ENCODE peak calls at places on chromosomes 12 and 14, in five cellular contexts. W is H9, K is Peyer's patch, U is pancreas, M is AG04450. H is an unnamed sample.

GRCh38 chr12:111687952-111688351 is 2.1 kb downstream of the ACAD10 start:
- DNase-seq in W (no peak), K (no peak), U (no peak), M (no peak), H (no peak)

GRCh38 chr12:64120568-64120967 is 101.5 kb downstream of the KICS2 start:
- DNase-seq in W (no peak), K (no peak), U (no peak), M (no peak), H (no peak)

GRCh38 chr14:23141706-23142467 is 22.8 kb upstream of the CEBPE start:
- DNase-seq in W (no peak), K (no peak), U (peak; percentile 73), M (no peak), H (no peak)

GRCh38 chr14:102903248-102903888 is 19.1 kb upstream of the AMN start:
- DNase-seq in W (no peak), K (peak; percentile 45), U (no peak), M (no peak), H (no peak)

GRCh38 chr12:132216354-132216987 is 72.2 kb downstream of the NOC4L start:
- DNase-seq in W (no peak), K (no peak), U (no peak), M (no peak), H (no peak)

GRCh38 chr12:24788886-24789285 is 160.0 kb downstream of the BCAT1 start:
- DNase-seq in W (no peak), K (no peak), U (no peak), M (no peak), H (no peak)

GRCh38 chr12:12282761-12283160 is 15.9 kb upstream of the LRP6 start:
- DNase-seq in W (no peak), K (no peak), U (no peak), M (no peak), H (no peak)

GRCh38 chr14:61476737-61477410 is 155.5 kb downstream of the PRKCH start:
- DNase-seq in W (no peak), K (peak; percentile 83), U (no peak), M (peak; percentile 96), H (peak; percentile 21)

GRCh38 chr12:19382111-19382526 is 57.2 kb upstream of the AEBP2 start:
- DNase-seq in W (peak; percentile 43), K (peak; percentile 36), U (no peak), M (no peak), H (no peak)

GRCh38 chr12:97300921-97301320 is 161.7 kb upstream of the RMST start:
- DNase-seq in W (no peak), K (no peak), U (no peak), M (no peak), H (no peak)

GRCh38 chr14:30808576-30808975 is 65.8 kb upstream of the COCH start:
- DNase-seq in W (no peak), K (no peak), U (no peak), M (no peak), H (no peak)

GRCh38 chr12:95802482-95803264 is 12.1 kb upstream of the NTN4 start:
- DNase-seq in W (no peak), K (peak; percentile 46), U (peak; percentile 27), M (peak; percentile 65), H (no peak)

GRCh38 chr12:129723260-129723659 is 180.6 kb downstream of the TMEM132D start:
- DNase-seq in W (no peak), K (no peak), U (no peak), M (no peak), H (no peak)

GRCh38 chr14:36504805-36505192 is 15.2 kb downstream of the NKX2-1 start:
- DNase-seq in W (peak; percentile 54), K (no peak), U (no peak), M (no peak), H (no peak)

GRCh38 chr12:23585782-23586163 is 363.7 kb downstream of the SOX5 start:
- DNase-seq in W (peak; percentile 95), K (no peak), U (no peak), M (no peak), H (no peak)
- TF ChIP-seq CTCF in W (peak; percentile 28), K (no peak), U (no peak), M (no peak), H (no peak)

GRCh38 chr12:9244894-9245293 is 36.7 kb upstream of the PZP start:
- DNase-seq in W (no peak), K (no peak), U (peak; percentile 34), M (no peak), H (no peak)
- H3K27ac ChIP-seq in W (no peak overlapping the region), K (no peak overlapping the region), U (peak overlapping the region; percentile 35), M (no peak overlapping the region), H (no peak overlapping the region)

DNA sequence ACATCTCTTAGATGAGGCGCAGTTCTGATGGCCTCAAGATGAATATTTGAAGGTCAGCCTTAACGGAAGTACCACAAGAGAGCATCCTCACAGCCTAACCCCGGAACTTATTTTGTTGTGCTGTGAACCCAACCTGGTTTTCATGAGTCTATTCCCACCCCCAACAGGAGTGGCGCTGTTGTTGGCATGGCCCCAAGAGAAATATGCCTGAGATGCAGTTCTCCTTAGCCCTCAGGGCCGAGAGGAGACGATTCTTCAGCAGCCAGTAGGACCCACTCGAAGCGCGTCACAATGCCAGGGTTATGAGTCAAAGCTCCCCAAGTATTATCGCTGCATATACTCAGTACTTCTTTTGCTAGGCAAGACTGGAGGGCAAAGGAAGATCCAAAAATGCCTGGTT is 24.5 kb upstream of the BCL11B start:
- DNase-seq in W (no peak), K (peak; percentile 28), U (no peak), M (no peak), H (no peak)
- H3K9me3 ChIP-seq in W (no peaks in the 10 kb centered on the region), K (no peaks in the 10 kb centered on the region), U (no peaks in the 10 kb centered on the region), M (no peaks in the 10 kb centered on the region), H (peaks cover 7% of the 10 kb centered on the region)

DNA sequence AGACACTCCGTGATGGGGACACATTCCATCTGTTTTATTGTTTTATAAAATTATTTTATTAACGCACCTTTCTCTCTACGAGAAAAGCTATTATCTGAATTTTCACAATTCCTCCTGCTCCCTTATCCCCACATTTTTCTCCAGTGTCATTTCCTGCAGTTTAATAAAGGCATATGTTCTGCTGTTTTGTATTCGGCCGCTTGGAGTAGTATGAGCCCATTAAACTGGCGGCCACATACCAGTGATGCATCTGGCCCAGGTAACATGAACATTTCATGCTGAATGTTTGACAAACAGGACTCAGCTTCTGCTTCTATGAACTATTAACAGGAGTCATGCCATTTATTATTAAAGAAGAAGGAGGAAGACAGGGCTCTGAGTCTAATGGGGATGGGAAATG is 511.0 kb downstream of the TMEM121 start:
- DNase-seq in W (no peak), K (no peak), U (no peak), M (no peak), H (no peak)
- TF ChIP-seq CTCF in W (no peak), K (no peak), U (no peak), M (no peak), H (no peak)

GRCh38 chr12:7092986-7093460 is 778 bp upstream of the C1R start:
- DNase-seq in W (no peak), K (no peak), U (no peak), M (no peak), H (no peak)

GRCh38 chr12:7091660-7092228 is 501 bp downstream of the C1R start:
- DNase-seq in W (no peak), K (no peak), U (no peak), M (no peak), H (no peak)

GRCh38 chr12:7091171-7091570 is 1.1 kb downstream of the C1R start:
- DNase-seq in W (no peak), K (no peak), U (no peak), M (no peak), H (no peak)

GRCh38 chr12:7093486-7093885 is 1.2 kb upstream of the C1R start:
- DNase-seq in W (no peak), K (no peak), U (no peak), M (no peak), H (no peak)

DNA sequence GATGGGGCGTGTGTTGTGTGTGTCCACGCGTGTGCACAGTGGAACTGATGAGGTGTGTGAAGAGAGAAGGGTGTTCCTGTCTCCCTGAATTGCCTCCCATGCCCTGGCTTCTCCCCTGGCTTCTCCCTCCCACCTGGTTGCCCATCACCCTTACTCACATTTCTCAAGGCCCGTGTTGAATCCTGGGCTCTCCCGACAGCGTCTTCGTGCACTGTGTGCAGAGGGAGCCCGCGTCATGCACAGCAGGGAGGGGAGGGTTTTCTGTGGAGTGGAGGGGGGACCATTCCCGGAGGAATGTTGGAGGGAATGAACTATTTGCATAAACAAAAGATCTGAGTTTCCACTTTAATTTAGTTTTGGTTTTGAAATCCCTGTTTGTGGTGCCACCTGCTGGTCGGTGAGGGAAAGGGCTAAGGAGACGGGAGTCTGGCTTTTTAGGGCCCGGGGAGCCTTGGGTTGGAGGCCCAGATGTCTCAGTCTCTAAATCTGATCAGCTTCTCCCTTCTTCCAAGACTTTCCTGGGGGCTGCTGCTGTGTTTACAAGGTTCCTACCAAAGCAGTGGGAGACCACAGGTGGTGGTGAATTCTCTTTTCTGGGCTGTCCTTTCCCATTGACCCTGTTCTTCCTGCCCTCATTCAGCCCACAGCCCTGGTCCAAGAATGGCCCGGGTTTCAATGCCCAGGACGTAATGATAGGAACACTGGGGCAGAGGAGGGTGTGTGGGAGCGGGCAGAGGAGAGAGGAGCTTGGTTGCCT is at the start of gene C1R:
- DNase-seq in W (peak; percentile 71), K (peak; percentile 88), U (peak; percentile 74), M (peak; percentile 85), H (peak; percentile 58)
- H3K27ac ChIP-seq in W (no peak within 1 kb of the TSS), K (peak within 1 kb of the TSS; percentile 78), U (no peak within 1 kb of the TSS), M (peak within 1 kb of the TSS; percentile 62), H (no peak within 1 kb of the TSS)

DNA sequence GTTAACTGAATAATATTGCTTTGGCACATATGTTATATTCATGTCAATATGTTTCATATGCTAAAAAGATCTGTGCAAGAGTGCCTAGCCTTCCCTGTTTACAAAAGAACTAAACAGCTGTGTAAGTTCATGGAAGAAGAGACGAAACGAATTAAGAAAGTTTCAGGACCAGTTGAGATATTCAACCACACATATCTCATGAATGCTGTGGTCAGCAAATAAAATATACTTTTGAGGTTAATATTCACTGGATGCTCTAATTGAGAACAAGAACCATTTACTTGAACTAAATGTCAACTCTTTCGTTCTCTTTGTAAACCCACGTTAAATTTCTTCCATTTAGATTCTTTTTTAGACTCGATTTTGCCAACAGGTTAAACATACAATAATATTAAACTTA is 289.6 kb downstream of the FOXG1 start:
- DNase-seq in W (no peak), K (no peak), U (no peak), M (no peak), H (no peak)
- H3K9me3 ChIP-seq in W (no peaks in the 10 kb centered on the region), K (no peaks in the 10 kb centered on the region), U (no peaks in the 10 kb centered on the region), M (no peaks in the 10 kb centered on the region), H (peaks cover 1% of the 10 kb centered on the region)

H was measured in CD4-positive, alpha-beta T cell.